ENCODE peak calls at places on chromosome 10, in four cellular contexts. Y is T-helper 2 cell, E is GM20000, M is HepG2. I is an unnamed sample.
A peak's percentile ranks its signal among the peaks of the same experiment; 100 is the strongest.

GRCh38 chr10:79112898-79113431 is 44.2 kb downstream of the ZMIZ1 start:
- DNase-seq in E (no peak), M (no peak), Y (no peak), I (no peak)

GRCh38 chr10:119417852-119418251 is 124.7 kb downstream of the RGS10 start:
- DNase-seq in Y (no peak), M (no peak), E (no peak), I (no peak)

GRCh38 chr10:87546971-87547413 is 42.3 kb downstream of the MINPP1 start:
- DNase-seq in E (no peak), Y (no peak), M (no peak), I (no peak)

GRCh38 chr10:80161321-80162084 is 29.0 kb downstream of the PLAC9 start:
- DNase-seq in E (no peak), M (peak; percentile 55), Y (no peak), I (no peak)

GRCh38 chr10:117535045-117535751 is 7.3 kb upstream of the EMX2 start:
- DNase-seq in E (peak; percentile 23), M (no peak), Y (no peak), I (no peak)

GRCh38 chr10:52300599-52301277 is 13.3 kb upstream of the DKK1 start:
- DNase-seq in E (no peak), Y (no peak), M (no peak), I (no peak)

GRCh38 chr10:63605568-63605967 is 84.4 kb downstream of the REEP3 start:
- DNase-seq in M (no peak), Y (no peak), E (no peak), I (no peak)

GRCh38 chr10:107440741-107441140 is 276.2 kb upstream of the SORCS1 start:
- DNase-seq in E (no peak), Y (no peak), M (no peak), I (no peak)

GRCh38 chr10:53771701-53772100 is 999.1 kb upstream of the MBL2 start:
- DNase-seq in E (no peak), Y (no peak), M (no peak), I (no peak)

GRCh38 chr10:15254808-15255655 is 86.5 kb upstream of the NMT2 start:
- DNase-seq in Y (no peak), M (no peak), E (peak; percentile 55), I (no peak)

GRCh38 chr10:34102237-34102673 is 712.8 kb downstream of the PARD3 start:
- DNase-seq in E (no peak), M (no peak), Y (no peak), I (no peak)

GRCh38 chr10:16401416-16401815 is 35.4 kb upstream of the PTER start:
- DNase-seq in E (no peak), M (no peak), Y (no peak), I (no peak)

GRCh38 chr10:69458426-69459100 is 7.3 kb downstream of the TSPAN15 start:
- DNase-seq in Y (no peak), M (no peak), E (no peak), I (no peak)

GRCh38 chr10:33612116-33612515 is 277.6 kb upstream of the NRP1 start:
- DNase-seq in Y (no peak), M (no peak), E (no peak), I (no peak)

GRCh38 chr10:34641913-34642558 is 173.1 kb downstream of the PARD3 start:
- DNase-seq in M (no peak), E (no peak), Y (no peak), I (no peak)

GRCh38 chr10:110141747-110142625 is 65.4 kb upstream of the MXI1 start:
- DNase-seq in E (no peak), Y (no peak), M (peak; percentile 18), I (no peak)

GRCh38 chr10:105605873-105606272 is 964.8 kb downstream of the SORCS3 start:
- DNase-seq in Y (no peak), M (no peak), E (no peak), I (no peak)

GRCh38 chr10:97534746-97535367 is 36.1 kb downstream of the UBTD1 start:
- DNase-seq in E (peak; percentile 78), Y (no peak), M (peak; percentile 44), I (no peak)

GRCh38 chr10:2508971-2509605 is 558.3 kb upstream of the PFKP start:
- DNase-seq in Y (no peak), M (no peak), E (no peak), I (no peak)

GRCh38 chr10:61399386-61399785 is 53.8 kb downstream of the TMEM26 start:
- DNase-seq in E (no peak), M (no peak), Y (no peak), I (no peak)

GRCh38 chr10:133143200-133143533 is 16.9 kb upstream of the KNDC1 start:
- DNase-seq in E (no peak), Y (no peak), M (no peak), I (no peak)

GRCh38 chr10:132688580-132689420 is 97.1 kb downstream of the NKX6-2 start:
- DNase-seq in E (no peak), M (no peak), Y (no peak), I (no peak)

GRCh38 chr10:63781226-63781625 is 260.0 kb downstream of the REEP3 start:
- DNase-seq in E (no peak), Y (no peak), M (no peak), I (no peak)

GRCh38 chr10:97518601-97519043 is 19.9 kb downstream of the UBTD1 start:
- DNase-seq in M (no peak), E (no peak), Y (no peak), I (no peak)

GRCh38 chr10:3783721-3784432 is 1.1 kb downstream of the KLF6 start:
- DNase-seq in E (no peak), Y (peak; percentile 56), M (peak; percentile 86), I (no peak)

GRCh38 chr10:95540514-95541052 is 20.6 kb downstream of the SORBS1 start:
- DNase-seq in E (no peak), M (no peak), Y (no peak), I (no peak)

GRCh38 chr10:77537720-77538373 is 99.8 kb downstream of the KCNMA1 start:
- DNase-seq in Y (no peak), M (no peak), E (no peak), I (no peak)

GRCh38 chr10:51986531-51986930 is 287.1 kb upstream of the CSTF2T start:
- DNase-seq in Y (no peak), E (no peak), M (no peak), I (no peak)

GRCh38 chr10:44714451-44714850 is 196.7 kb upstream of the TMEM72 start:
- DNase-seq in M (no peak), Y (no peak), E (no peak), I (no peak)

GRCh38 chr10:38076687-38077086 is 17.4 kb upstream of the ZNF37A start:
- DNase-seq in M (no peak), E (no peak), Y (no peak), I (no peak)

GRCh38 chr10:37671802-37672201 is 185.6 kb downstream of the ZNF248 start:
- DNase-seq in M (no peak), Y (no peak), E (no peak), I (no peak)

GRCh38 chr10:132972149-132972985 is 30.0 kb upstream of the CFAP46 start:
- DNase-seq in E (no peak), Y (no peak), M (no peak), I (no peak)

GRCh38 chr10:29471483-29471859 is 163.3 kb downstream of the SVIL start:
- DNase-seq in E (no peak), Y (no peak), M (no peak), I (no peak)

GRCh38 chr10:15744217-15744865 is 24.6 kb upstream of the ITGA8 start:
- DNase-seq in E (peak; percentile 56), M (peak; percentile 64), Y (no peak), I (no peak)

GRCh38 chr10:71840177-71840711 is 10.8 kb downstream of the PSAP start:
- DNase-seq in E (no peak), Y (no peak), M (no peak), I (no peak)

I was measured in activated gamma-delta T cell treated with anti-CD3 and anti-CD28 coated beads, Interleukin-2, amount 50 U/mL, for 16 hours.